ENCODE peak calls at places on chromosomes 3 and 15, in seven cellular contexts. One of them, this sample, is unnamed.

GRCh38 chr15:47300035-47300434 is 417.3 kb upstream of the SEMA6D start:
- DNase-seq in AG08396: no peak
- DNase-seq in naive B cell: no peak
- DNase-seq in NCI-H2171: no peak
- DNase-seq in activated naive CD4-positive, alpha-beta T cell: no peak
- DNase-seq in Daoy: no peak
- DNase-seq in ELF-1: no peak
- DNase-seq in this sample: no peak

GRCh38 chr3:123652346-123652984 is 67.6 kb upstream of the HACD2 start:
- DNase-seq in AG08396: peak; percentile 76
- DNase-seq in naive B cell: peak; percentile 30
- DNase-seq in NCI-H2171: peak; percentile 60
- DNase-seq in activated naive CD4-positive, alpha-beta T cell: no peak
- DNase-seq in Daoy: peak; percentile 74
- DNase-seq in ELF-1: peak; percentile 90
- DNase-seq in this sample: no peak

GRCh38 chr3:79297242-79297641 is 470.6 kb downstream of the ROBO1 start:
- DNase-seq in AG08396: peak; percentile 75
- DNase-seq in naive B cell: no peak
- DNase-seq in NCI-H2171: peak; percentile 66
- DNase-seq in activated naive CD4-positive, alpha-beta T cell: no peak
- DNase-seq in Daoy: peak; percentile 72
- DNase-seq in ELF-1: no peak
- DNase-seq in this sample: peak; percentile 87

GRCh38 chr3:128060473-128061381 is 8.5 kb downstream of the SEC61A1 start:
- DNase-seq in AG08396: peak; percentile 83
- DNase-seq in naive B cell: no peak
- DNase-seq in NCI-H2171: no peak
- DNase-seq in activated naive CD4-positive, alpha-beta T cell: no peak
- DNase-seq in Daoy: peak; percentile 64
- DNase-seq in ELF-1: no peak
- DNase-seq in this sample: peak; percentile 86

GRCh38 chr3:97510795-97511194 is 253.8 kb upstream of the ARL6 start:
- DNase-seq in AG08396: no peak
- DNase-seq in naive B cell: no peak
- DNase-seq in NCI-H2171: no peak
- DNase-seq in activated naive CD4-positive, alpha-beta T cell: no peak
- DNase-seq in Daoy: no peak
- DNase-seq in ELF-1: peak; percentile 82
- DNase-seq in this sample: no peak

GRCh38 chr3:189937302-189938255 is 183.1 kb downstream of the P3H2 start:
- DNase-seq in AG08396: peak; percentile 32
- DNase-seq in naive B cell: no peak
- DNase-seq in NCI-H2171: no peak
- DNase-seq in activated naive CD4-positive, alpha-beta T cell: no peak
- DNase-seq in Daoy: peak; percentile 94
- DNase-seq in ELF-1: peak; percentile 90
- DNase-seq in this sample: peak; percentile 92

GRCh38 chr15:33007295-33007855 is 187.1 kb downstream of the FMN1 start:
- DNase-seq in AG08396: no peak
- DNase-seq in naive B cell: no peak
- DNase-seq in NCI-H2171: no peak
- DNase-seq in activated naive CD4-positive, alpha-beta T cell: no peak
- DNase-seq in Daoy: peak; percentile 36
- DNase-seq in ELF-1: peak; percentile 29
- DNase-seq in this sample: no peak

GRCh38 chr3:116005404-116005803 is 382.1 kb downstream of the GAP43 start:
- DNase-seq in AG08396: peak; percentile 39
- DNase-seq in naive B cell: no peak
- DNase-seq in NCI-H2171: peak; percentile 84
- DNase-seq in activated naive CD4-positive, alpha-beta T cell: no peak
- DNase-seq in Daoy: peak; percentile 97
- DNase-seq in ELF-1: peak; percentile 41
- DNase-seq in this sample: peak; percentile 63

GRCh38 chr3:156109989-156110388 is 10.4 kb upstream of the KCNAB1 start:
- DNase-seq in AG08396: no peak
- DNase-seq in naive B cell: no peak
- DNase-seq in NCI-H2171: no peak
- DNase-seq in activated naive CD4-positive, alpha-beta T cell: no peak
- DNase-seq in Daoy: no peak
- DNase-seq in ELF-1: no peak
- DNase-seq in this sample: no peak

GRCh38 chr15:73914145-73914544 is 12.1 kb upstream of the LOXL1 start:
- DNase-seq in AG08396: no peak
- DNase-seq in naive B cell: no peak
- DNase-seq in NCI-H2171: no peak
- DNase-seq in activated naive CD4-positive, alpha-beta T cell: no peak
- DNase-seq in Daoy: no peak
- DNase-seq in ELF-1: no peak
- DNase-seq in this sample: no peak

GRCh38 chr3:140568842-140569520 is 108.9 kb upstream of the TRIM42 start:
- DNase-seq in AG08396: no peak
- DNase-seq in naive B cell: no peak
- DNase-seq in NCI-H2171: no peak
- DNase-seq in activated naive CD4-positive, alpha-beta T cell: no peak
- DNase-seq in Daoy: no peak
- DNase-seq in ELF-1: no peak
- DNase-seq in this sample: no peak

GRCh38 chr3:154956815-154957214 is 123.3 kb upstream of the MME start:
- DNase-seq in AG08396: no peak
- DNase-seq in naive B cell: no peak
- DNase-seq in NCI-H2171: no peak
- DNase-seq in activated naive CD4-positive, alpha-beta T cell: no peak
- DNase-seq in Daoy: no peak
- DNase-seq in ELF-1: no peak
- DNase-seq in this sample: no peak

GRCh38 chr3:48418651-48419050 is 11.2 kb downstream of the PLXNB1 start:
- DNase-seq in AG08396: no peak
- DNase-seq in naive B cell: no peak
- DNase-seq in NCI-H2171: no peak
- DNase-seq in activated naive CD4-positive, alpha-beta T cell: no peak
- DNase-seq in Daoy: no peak
- DNase-seq in ELF-1: no peak
- DNase-seq in this sample: no peak

This sample was measured in HFF-Myc.